ENCODE peak calls at places on chromosome 11, in five cellular contexts. L is GM03348; C is H7; I is stimulated activated CD4-positive, alpha-beta T cell treated with anti-CD3 and anti-CD28 coated beads, Interleukin-4, amount 100 ng/mL, for 24 hours; S is activated CD4-positive, alpha-beta T cell treated with anti-CD3 and anti-CD28 coated beads, Interleukin-2, amount 50 U/mL, for 4 hours. K is an unnamed sample.

GRCh38 chr11:66688561-66689534 is 11.2 kb upstream of the RBM4B start:
- DNase-seq in L (no peak), C (peak), I (no peak), S (no peak), K (no peak)

GRCh38 chr11:118916842-118917388 is 8.8 kb downstream of the BCL9L start:
- DNase-seq in L (peak), C (peak), I (no peak), S (no peak), K (no peak)

GRCh38 chr11:46560300-46561025 is 33.4 kb downstream of the AMBRA1 start:
- DNase-seq in L (peak), C (no peak), I (peak), S (no peak), K (no peak)

GRCh38 chr11:74953448-74953847 is 4.4 kb downstream of the SPCS2 start:
- DNase-seq in L (no peak), C (no peak), I (no peak), S (no peak), K (no peak)

GRCh38 chr11:27347361-27347760 is 15.7 kb downstream of the CCDC34 start:
- DNase-seq in L (no peak), C (no peak), I (no peak), S (no peak), K (no peak)

GRCh38 chr11:124518900-124519541 is 24.4 kb downstream of the OR8B12 start:
- DNase-seq in L (no peak), C (no peak), I (no peak), S (no peak), K (no peak)

GRCh38 chr11:118763038-118763437 is 27.9 kb downstream of the DDX6 start:
- DNase-seq in L (peak), C (no peak), I (no peak), S (no peak), K (no peak)

GRCh38 chr11:126756416-126756815 is 244.2 kb downstream of the KIRREL3 start:
- DNase-seq in L (no peak), C (no peak), I (no peak), S (no peak), K (no peak)

GRCh38 chr11:57453543-57454177 is 6.7 kb upstream of the RTN4RL2 start:
- DNase-seq in L (no peak), C (no peak), I (no peak), S (no peak), K (no peak)

GRCh38 chr11:57223601-57224000 is 13.4 kb downstream of the APLNR start:
- DNase-seq in L (peak), C (no peak), I (no peak), S (no peak), K (no peak)

GRCh38 chr11:126929186-126930085 is 71.1 kb downstream of the KIRREL3 start:
- DNase-seq in L (peak), C (no peak), I (no peak), S (no peak), K (no peak)

GRCh38 chr11:88059326-88059725 is 115.9 kb downstream of the RAB38 start:
- DNase-seq in L (no peak), C (no peak), I (no peak), S (no peak), K (no peak)

GRCh38 chr11:15941206-15941770 is 415.1 kb downstream of the SOX6 start:
- DNase-seq in L (peak), C (peak), I (no peak), S (no peak), K (no peak)

GRCh38 chr11:93895106-93895862 is 44.9 kb upstream of the VSTM5 start:
- DNase-seq in L (peak), C (peak), I (peak), S (no peak), K (no peak)

GRCh38 chr11:3932698-3933097 is 77.2 kb downstream of the STIM1 start:
- DNase-seq in L (no peak), C (no peak), I (no peak), S (no peak), K (no peak)

GRCh38 chr11:83583953-83584352 is 297.8 kb upstream of the CCDC90B start:
- DNase-seq in L (peak), C (no peak), I (no peak), S (no peak), K (no peak)

GRCh38 chr11:97615541-97615940 is 1225.7 kb downstream of the JRKL start:
- DNase-seq in L (no peak), C (no peak), I (no peak), S (no peak), K (no peak)

GRCh38 chr11:70547821-70548670 is 149.7 kb downstream of the CTTN start:
- DNase-seq in L (no peak), C (peak), I (no peak), S (no peak), K (no peak)

GRCh38 chr11:35747638-35748037 is 85.1 kb downstream of the TRIM44 start:
- DNase-seq in L (no peak), C (no peak), I (no peak), S (no peak), K (no peak)

GRCh38 chr11:29312817-29313216 is 704.0 kb downstream of the KCNA4 start:
- DNase-seq in L (no peak), C (no peak), I (no peak), S (no peak), K (no peak)

GRCh38 chr11:96014234-96014633 is 90.3 kb upstream of the MTMR2 start:
- DNase-seq in L (peak), C (peak), I (peak), S (peak), K (peak)

GRCh38 chr11:80122211-80122610 is 681.4 kb upstream of the TENM4 start:
- DNase-seq in L (no peak), C (no peak), I (no peak), S (no peak), K (no peak)

GRCh38 chr11:72831521-72832300 is 17.5 kb downstream of the ATG16L2 start:
- DNase-seq in L (peak), C (peak), I (peak), S (peak), K (peak)

GRCh38 chr11:64296236-64296635 is 3.9 kb upstream of the CATSPERZ start:
- DNase-seq in L (no peak), C (no peak), I (no peak), S (no peak), K (no peak)

GRCh38 chr11:30938801-30939200 is 352.6 kb upstream of the MPPED2 start:
- DNase-seq in L (no peak), C (no peak), I (no peak), S (no peak), K (no peak)

GRCh38 chr11:29959488-29959887 is 57.3 kb downstream of the KCNA4 start:
- DNase-seq in L (no peak), C (no peak), I (no peak), S (no peak), K (no peak)

GRCh38 chr11:17552392-17553248 is 5.6 kb downstream of the OTOG start:
- DNase-seq in L (no peak), C (no peak), I (no peak), S (no peak), K (no peak)

GRCh38 chr11:73784080-73784634 is 3.5 kb upstream of the MRPL48 start:
- DNase-seq in L (no peak), C (peak), I (no peak), S (no peak), K (no peak)

GRCh38 chr11:117856892-117857291 is 19.6 kb downstream of the FXYD6 start:
- DNase-seq in L (no peak), C (no peak), I (no peak), S (no peak), K (no peak)

GRCh38 chr11:111406589-111406988 is 27.5 kb upstream of the POU2AF1 start:
- DNase-seq in L (no peak), C (no peak), I (no peak), S (no peak), K (no peak)

GRCh38 chr11:123694551-123694950 is 40.1 kb upstream of the SCN3B start:
- DNase-seq in L (peak), C (no peak), I (no peak), S (no peak), K (no peak)

GRCh38 chr11:45097721-45098493 is 48.5 kb upstream of the PRDM11 start:
- DNase-seq in L (peak), C (peak), I (peak), S (no peak), K (no peak)

GRCh38 chr11:60991457-60991856 is 20.0 kb downstream of the CD6 start:
- DNase-seq in L (no peak), C (no peak), I (no peak), S (no peak), K (no peak)

GRCh38 chr11:92829671-92830070 is 139.8 kb upstream of the MTNR1B start:
- DNase-seq in L (no peak), C (no peak), I (no peak), S (no peak), K (no peak)